ENCODE peak calls at places on chromosomes 12 and 14, in eight cellular contexts. One of them, this sample, is unnamed.

GRCh38 chr14:63843796-63844195 is 9.0 kb upstream of the SYNE2 start:
- DNase-seq in Panc1: no peak
- DNase-seq in WERI-Rb-1: no peak
- DNase-seq in mammary epithelial cell: no peak
- DNase-seq in uterus: no peak
- DNase-seq in AG10803: no peak
- DNase-seq in IMR-90: no peak
- DNase-seq in sigmoid colon: no peak
- DNase-seq in this sample: no peak

GRCh38 chr12:31821484-31821883 is 92.7 kb upstream of the AMN1 start:
- DNase-seq in Panc1: no peak
- DNase-seq in mammary epithelial cell: no peak
- DNase-seq in AG10803: no peak
- DNase-seq in uterus: no peak
- DNase-seq in sigmoid colon: no peak
- DNase-seq in IMR-90: no peak
- DNase-seq in WERI-Rb-1: no peak
- DNase-seq in this sample: no peak

GRCh38 chr14:23182372-23183014 is 967 bp downstream of the SLC7A8 start:
- DNase-seq in sigmoid colon: no peak
- DNase-seq in uterus: peak
- DNase-seq in Panc1: no peak
- DNase-seq in mammary epithelial cell: peak
- DNase-seq in AG10803: no peak
- DNase-seq in IMR-90: no peak
- DNase-seq in WERI-Rb-1: peak
- DNase-seq in this sample: peak

GRCh38 chr12:26056335-26056734 is 68.5 kb downstream of the BHLHE41 start:
- DNase-seq in WERI-Rb-1: no peak
- DNase-seq in Panc1: no peak
- DNase-seq in uterus: no peak
- DNase-seq in sigmoid colon: no peak
- DNase-seq in AG10803: no peak
- DNase-seq in mammary epithelial cell: peak
- DNase-seq in IMR-90: peak
- DNase-seq in this sample: peak

GRCh38 chr14:58944226-58944769 is 244.2 kb upstream of the DAAM1 start:
- DNase-seq in Panc1: no peak
- DNase-seq in IMR-90: no peak
- DNase-seq in AG10803: peak
- DNase-seq in uterus: no peak
- DNase-seq in mammary epithelial cell: no peak
- DNase-seq in WERI-Rb-1: no peak
- DNase-seq in sigmoid colon: no peak
- DNase-seq in this sample: peak

GRCh38 chr12:123029550-123029949 is 49.1 kb downstream of the ARL6IP4 start:
- DNase-seq in IMR-90: no peak
- DNase-seq in uterus: no peak
- DNase-seq in WERI-Rb-1: no peak
- DNase-seq in mammary epithelial cell: no peak
- DNase-seq in Panc1: no peak
- DNase-seq in sigmoid colon: no peak
- DNase-seq in AG10803: no peak
- DNase-seq in this sample: no peak

GRCh38 chr12:101004891-101005290 is 205.1 kb downstream of the SLC5A8 start:
- DNase-seq in uterus: no peak
- DNase-seq in sigmoid colon: no peak
- DNase-seq in Panc1: no peak
- DNase-seq in AG10803: no peak
- DNase-seq in IMR-90: peak
- DNase-seq in mammary epithelial cell: no peak
- DNase-seq in WERI-Rb-1: no peak
- DNase-seq in this sample: no peak

GRCh38 chr12:58727526-58727925 is 192.8 kb downstream of the LRIG3 start:
- DNase-seq in AG10803: peak
- DNase-seq in IMR-90: peak
- DNase-seq in WERI-Rb-1: no peak
- DNase-seq in mammary epithelial cell: peak
- DNase-seq in uterus: no peak
- DNase-seq in Panc1: no peak
- DNase-seq in sigmoid colon: no peak
- DNase-seq in this sample: no peak

GRCh38 chr12:98420403-98420800 is 95.0 kb upstream of the TMPO start:
- DNase-seq in WERI-Rb-1: no peak
- DNase-seq in uterus: no peak
- DNase-seq in Panc1: no peak
- DNase-seq in AG10803: no peak
- DNase-seq in mammary epithelial cell: no peak
- DNase-seq in sigmoid colon: no peak
- DNase-seq in IMR-90: no peak
- DNase-seq in this sample: no peak

GRCh38 chr12:123571343-123571813 is 13.0 kb upstream of the TMED2 start:
- DNase-seq in mammary epithelial cell: peak
- DNase-seq in uterus: peak
- DNase-seq in AG10803: peak
- DNase-seq in WERI-Rb-1: peak
- DNase-seq in sigmoid colon: peak
- DNase-seq in IMR-90: peak
- DNase-seq in Panc1: no peak
- DNase-seq in this sample: peak

GRCh38 chr12:62254967-62255366 is 5.2 kb upstream of the USP15 start:
- DNase-seq in sigmoid colon: no peak
- DNase-seq in Panc1: no peak
- DNase-seq in WERI-Rb-1: no peak
- DNase-seq in IMR-90: no peak
- DNase-seq in mammary epithelial cell: no peak
- DNase-seq in uterus: no peak
- DNase-seq in AG10803: no peak
- DNase-seq in this sample: no peak

GRCh38 chr12:18320036-18320617 is 58.8 kb downstream of the PIK3C2G start:
- DNase-seq in sigmoid colon: no peak
- DNase-seq in IMR-90: peak
- DNase-seq in WERI-Rb-1: peak
- DNase-seq in mammary epithelial cell: peak
- DNase-seq in AG10803: peak
- DNase-seq in uterus: no peak
- DNase-seq in Panc1: peak
- DNase-seq in this sample: peak

GRCh38 chr12:124995200-124995961 is 1.9 kb downstream of the BRI3BP start:
- DNase-seq in WERI-Rb-1: no peak
- DNase-seq in AG10803: no peak
- DNase-seq in sigmoid colon: no peak
- DNase-seq in uterus: no peak
- DNase-seq in mammary epithelial cell: no peak
- DNase-seq in Panc1: no peak
- DNase-seq in IMR-90: no peak
- DNase-seq in this sample: no peak

GRCh38 chr12:130952545-130952954 is 1.2 kb upstream of the ADGRD1 start:
- DNase-seq in Panc1: no peak
- DNase-seq in WERI-Rb-1: no peak
- DNase-seq in AG10803: no peak
- DNase-seq in IMR-90: no peak
- DNase-seq in mammary epithelial cell: no peak
- DNase-seq in sigmoid colon: no peak
- DNase-seq in uterus: peak
- DNase-seq in this sample: no peak

GRCh38 chr12:130956009-130956408 is 2.3 kb downstream of the ADGRD1 start:
- DNase-seq in AG10803: no peak
- DNase-seq in uterus: no peak
- DNase-seq in mammary epithelial cell: no peak
- DNase-seq in WERI-Rb-1: no peak
- DNase-seq in Panc1: no peak
- DNase-seq in IMR-90: no peak
- DNase-seq in sigmoid colon: no peak
- DNase-seq in this sample: no peak

GRCh38 chr12:130955238-130955816 is 1.6 kb downstream of the ADGRD1 start:
- DNase-seq in mammary epithelial cell: no peak
- DNase-seq in WERI-Rb-1: no peak
- DNase-seq in AG10803: peak
- DNase-seq in IMR-90: no peak
- DNase-seq in uterus: no peak
- DNase-seq in Panc1: no peak
- DNase-seq in sigmoid colon: no peak
- DNase-seq in this sample: no peak

GRCh38 chr12:130953783-130954543 is at the start of gene ADGRD1:
- DNase-seq in sigmoid colon: peak
- DNase-seq in mammary epithelial cell: no peak
- DNase-seq in uterus: peak
- DNase-seq in WERI-Rb-1: no peak
- DNase-seq in IMR-90: peak
- DNase-seq in AG10803: peak
- DNase-seq in Panc1: no peak
- DNase-seq in this sample: peak

GRCh38 chr12:130954544-130954831 is 781 bp downstream of the ADGRD1 start:
- DNase-seq in AG10803: no peak
- DNase-seq in mammary epithelial cell: no peak
- DNase-seq in IMR-90: no peak
- DNase-seq in sigmoid colon: no peak
- DNase-seq in WERI-Rb-1: no peak
- DNase-seq in Panc1: no peak
- DNase-seq in uterus: no peak
- DNase-seq in this sample: peak
- H3K4me3 ChIP-seq in AG10803: peak
- H3K4me3 ChIP-seq in mammary epithelial cell: no peak
- H3K4me3 ChIP-seq in IMR-90: no peak
- H3K4me3 ChIP-seq in sigmoid colon: peak
- H3K4me3 ChIP-seq in WERI-Rb-1: no peak
- H3K4me3 ChIP-seq in Panc1: no peak
- H3K4me3 ChIP-seq in uterus: peak
- H3K4me3 ChIP-seq in this sample: peak

DNA sequence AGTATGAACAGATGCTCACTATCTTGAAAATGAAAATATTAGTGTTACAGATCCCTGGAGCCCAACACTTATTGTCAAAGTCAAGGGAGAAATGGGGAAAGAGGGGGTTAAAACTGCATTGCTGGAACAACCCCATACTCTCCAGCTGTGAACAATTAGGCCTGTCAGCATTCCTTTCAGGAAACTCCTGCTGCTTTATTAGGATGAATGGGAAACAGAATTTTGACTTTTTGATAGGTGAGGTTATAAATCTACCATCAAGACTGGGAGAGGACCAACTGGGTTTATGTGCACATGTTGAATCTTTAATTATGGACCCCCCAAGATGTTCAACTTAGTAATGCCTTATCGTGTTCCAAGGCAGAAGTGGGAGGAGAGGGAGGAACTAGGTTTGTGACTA is 85.0 kb downstream of the TMTC1 start:
- DNase-seq in AG10803: no peak
- DNase-seq in mammary epithelial cell: no peak
- DNase-seq in sigmoid colon: no peak
- DNase-seq in IMR-90: no peak
- DNase-seq in uterus: no peak
- DNase-seq in WERI-Rb-1: no peak
- DNase-seq in Panc1: no peak
- DNase-seq in this sample: no peak
- H3K4me3 ChIP-seq in AG10803: no peak
- H3K4me3 ChIP-seq in mammary epithelial cell: no peak
- H3K4me3 ChIP-seq in sigmoid colon: no peak
- H3K4me3 ChIP-seq in IMR-90: no peak
- H3K4me3 ChIP-seq in uterus: no peak
- H3K4me3 ChIP-seq in WERI-Rb-1: no peak
- H3K4me3 ChIP-seq in Panc1: no peak
- H3K4me3 ChIP-seq in this sample: no peak

GRCh38 chr14:103858063-103858820 is 10.9 kb upstream of the PPP1R13B start:
- DNase-seq in mammary epithelial cell: no peak
- DNase-seq in WERI-Rb-1: no peak
- DNase-seq in AG10803: no peak
- DNase-seq in sigmoid colon: no peak
- DNase-seq in Panc1: no peak
- DNase-seq in IMR-90: no peak
- DNase-seq in uterus: no peak
- DNase-seq in this sample: no peak

GRCh38 chr14:103861413-103862392 is 14.3 kb upstream of the PPP1R13B start:
- DNase-seq in WERI-Rb-1: no peak
- DNase-seq in IMR-90: no peak
- DNase-seq in uterus: no peak
- DNase-seq in sigmoid colon: no peak
- DNase-seq in AG10803: no peak
- DNase-seq in mammary epithelial cell: no peak
- DNase-seq in Panc1: no peak
- DNase-seq in this sample: no peak

GRCh38 chr14:103863245-103863644 is 15.9 kb upstream of the PPP1R13B start:
- DNase-seq in uterus: no peak
- DNase-seq in AG10803: no peak
- DNase-seq in mammary epithelial cell: no peak
- DNase-seq in WERI-Rb-1: no peak
- DNase-seq in sigmoid colon: no peak
- DNase-seq in Panc1: no peak
- DNase-seq in IMR-90: no peak
- DNase-seq in this sample: no peak

GRCh38 chr14:103859416-103860202 is 12.2 kb upstream of the PPP1R13B start:
- DNase-seq in sigmoid colon: no peak
- DNase-seq in Panc1: no peak
- DNase-seq in WERI-Rb-1: no peak
- DNase-seq in IMR-90: no peak
- DNase-seq in uterus: no peak
- DNase-seq in AG10803: no peak
- DNase-seq in mammary epithelial cell: no peak
- DNase-seq in this sample: no peak

DNA sequence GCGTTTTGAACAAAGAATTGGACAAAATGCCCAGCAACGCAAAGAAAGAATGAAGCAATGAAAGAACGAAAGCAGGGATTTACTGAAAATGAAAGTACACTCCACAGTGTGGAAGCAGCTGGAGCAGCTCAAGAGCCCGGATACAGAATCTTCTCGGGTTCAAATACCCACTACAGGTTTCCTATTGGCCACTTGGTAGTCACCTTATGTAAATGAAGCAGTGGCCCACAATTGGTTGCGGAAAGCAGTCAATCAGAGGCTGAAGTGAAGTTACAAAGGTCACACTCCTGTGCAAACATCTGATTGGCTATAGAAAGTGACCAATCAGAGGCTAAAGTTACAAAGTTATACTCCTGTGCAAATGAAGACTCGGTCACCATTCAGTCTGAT is 15.0 kb upstream of the PPP1R13B start:
- DNase-seq in IMR-90: no peak
- DNase-seq in Panc1: no peak
- DNase-seq in sigmoid colon: no peak
- DNase-seq in AG10803: peak
- DNase-seq in WERI-Rb-1: no peak
- DNase-seq in uterus: no peak
- DNase-seq in mammary epithelial cell: no peak
- DNase-seq in this sample: no peak
- H3K4me3 ChIP-seq in IMR-90: no peak
- H3K4me3 ChIP-seq in Panc1: no peak
- H3K4me3 ChIP-seq in sigmoid colon: no peak
- H3K4me3 ChIP-seq in AG10803: peak
- H3K4me3 ChIP-seq in WERI-Rb-1: no peak
- H3K4me3 ChIP-seq in uterus: no peak
- H3K4me3 ChIP-seq in mammary epithelial cell: no peak
- H3K4me3 ChIP-seq in this sample: no peak

DNA sequence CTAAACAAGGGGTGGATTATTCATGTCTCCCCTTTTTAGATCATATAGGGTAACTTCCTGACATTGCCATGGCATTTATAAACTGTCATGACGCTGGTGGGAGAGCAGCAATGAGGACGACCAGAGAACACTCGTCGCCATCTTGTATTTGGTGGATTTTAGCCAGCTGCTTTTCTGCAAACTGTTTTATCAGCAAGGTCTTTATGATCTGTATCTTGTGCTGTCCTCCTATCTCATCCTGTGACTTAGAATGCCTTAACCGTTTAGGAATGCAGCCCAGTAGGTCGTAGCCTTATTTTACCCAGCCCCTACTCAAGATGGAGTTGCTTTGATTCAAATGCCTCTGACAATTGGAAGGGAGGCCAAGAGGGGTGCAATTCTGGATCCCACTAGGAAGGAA is 5.8 kb upstream of the CCDC63 start:
- DNase-seq in mammary epithelial cell: no peak
- DNase-seq in sigmoid colon: no peak
- DNase-seq in Panc1: no peak
- DNase-seq in uterus: no peak
- DNase-seq in WERI-Rb-1: no peak
- DNase-seq in IMR-90: no peak
- DNase-seq in AG10803: no peak
- DNase-seq in this sample: no peak
- H3K4me3 ChIP-seq in mammary epithelial cell: no peak
- H3K4me3 ChIP-seq in sigmoid colon: no peak
- H3K4me3 ChIP-seq in Panc1: no peak
- H3K4me3 ChIP-seq in uterus: no peak
- H3K4me3 ChIP-seq in WERI-Rb-1: no peak
- H3K4me3 ChIP-seq in IMR-90: no peak
- H3K4me3 ChIP-seq in AG10803: no peak
- H3K4me3 ChIP-seq in this sample: no peak

This sample was measured in body of pancreas.